ENCODE peak calls at places on chromosomes 2 and 18, in seven cellular contexts. O, I, D, Q, N, W and C are unnamed samples.

GRCh38 chr18:74645717-74646116 is 48.0 kb downstream of the ZNF407 start:
- DNase-seq in N (no peak), W (no peak), D (no peak), O (no peak), I (no peak), Q (no peak), C (no peak)

GRCh38 chr2:129253461-129253812 is 726.0 kb upstream of the RAB6C start:
- DNase-seq in N (no peak), D (no peak), W (no peak), O (no peak), Q (no peak), I (no peak), C (peak; percentile 51)

GRCh38 chr18:28176674-28176932 is 327 bp downstream of the CDH2 start:
- DNase-seq in I (no peak), N (no peak), O (no peak), W (no peak), Q (no peak), D (no peak), C (no peak)

GRCh38 chr2:14256890-14257289 is 375.6 kb upstream of the LRATD1 start:
- DNase-seq in N (no peak), I (no peak), O (no peak), Q (no peak), D (no peak), W (peak; percentile 14), C (no peak)

GRCh38 chr2:209619782-209620181 is 151.8 kb upstream of the UNC80 start:
- DNase-seq in D (no peak), O (no peak), Q (no peak), N (no peak), I (no peak), W (peak; percentile 40), C (no peak)

GRCh38 chr2:241859436-241860183 is 916 bp upstream of the PDCD1 start:
- DNase-seq in D (no peak), Q (peak; percentile 24), W (peak; percentile 32), I (no peak), N (peak; percentile 67), O (no peak), C (peak; percentile 56)

GRCh38 chr2:42809131-42809875 is 16.9 kb upstream of the HAAO start:
- DNase-seq in Q (no peak), I (no peak), D (no peak), N (no peak), W (peak; percentile 79), O (no peak), C (no peak)

GRCh38 chr18:35525795-35526475 is 28.2 kb upstream of the INO80C start:
- DNase-seq in Q (no peak), N (no peak), W (no peak), O (no peak), D (no peak), I (no peak), C (no peak)

GRCh38 chr2:32278476-32278853 is 761 bp downstream of the YIPF4 start:
- DNase-seq in I (no peak), O (no peak), W (no peak), N (no peak), D (no peak), Q (no peak), C (no peak)

GRCh38 chr2:179273461-179273962 is 8.9 kb upstream of the SESTD1 start:
- DNase-seq in W (no peak), N (no peak), I (no peak), Q (no peak), D (no peak), O (no peak), C (peak; percentile 57)

GRCh38 chr2:133936601-133937000 is 317.3 kb upstream of the MGAT5 start:
- DNase-seq in D (no peak), N (no peak), W (no peak), I (no peak), Q (no peak), O (no peak), C (no peak)

GRCh38 chr18:41751652-41752051 is 203.4 kb upstream of the PIK3C3 start:
- DNase-seq in N (no peak), I (no peak), Q (no peak), W (no peak), O (no peak), D (no peak), C (no peak)

GRCh38 chr2:3223080-3223923 is 154.3 kb downstream of the EIPR1 start:
- DNase-seq in Q (peak; percentile 78), W (peak; percentile 74), O (no peak), I (no peak), N (peak; percentile 67), D (no peak), C (no peak)

GRCh38 chr2:128605931-128606330 is 287.3 kb upstream of the HS6ST1 start:
- DNase-seq in W (no peak), N (no peak), Q (no peak), D (no peak), I (no peak), O (no peak), C (no peak)

GRCh38 chr2:237752761-237753165 is 45.8 kb upstream of the RBM44 start:
- DNase-seq in N (no peak), I (no peak), Q (no peak), D (no peak), O (no peak), W (no peak), C (no peak)